ENCODE peak calls at places on chromosome 9, in five cellular contexts. S is cardiac muscle cell, G is fibroblast of villous mesenchyme, L is omental fat pad, H is left ventricle myocardium inferior. P is an unnamed sample.

GRCh38 chr9:76433406-76433805 is 25.6 kb upstream of the GCNT1 start:
- DNase-seq in S (no peak), G (no peak), L (no peak), H (no peak), P (no peak)

GRCh38 chr9:74949859-74950258 is 2.9 kb downstream of the C9orf40 start:
- DNase-seq in S (no peak), G (no peak), L (no peak), H (no peak), P (no peak)

GRCh38 chr9:123927625-123928308 is 2.2 kb downstream of the DENND1A start:
- DNase-seq in S (peak; percentile 68), G (peak; percentile 88), L (no peak), H (no peak), P (no peak)

GRCh38 chr9:110648698-110649097 is 19.9 kb upstream of the MUSK start:
- DNase-seq in S (no peak), G (no peak), L (no peak), H (no peak), P (no peak)

GRCh38 chr9:4970970-4971641 is 14.0 kb upstream of the JAK2 start:
- DNase-seq in S (no peak), G (no peak), L (no peak), H (no peak), P (no peak)

GRCh38 chr9:111599092-111599947 is at the start of gene PTGR1:
- DNase-seq in S (peak; percentile 96), G (peak; percentile 92), L (peak; percentile 62), H (peak; percentile 85), P (peak; percentile 58)

GRCh38 chr9:98107926-98108325 is 11.1 kb downstream of the TRIM14 start:
- DNase-seq in S (no peak), G (no peak), L (no peak), H (no peak), P (no peak)

GRCh38 chr9:2292733-2293132 is 277.6 kb downstream of the SMARCA2 start:
- DNase-seq in S (no peak), G (no peak), L (no peak), H (no peak), P (no peak)

GRCh38 chr9:97919217-97919813 is 3.0 kb downstream of the TRMO start:
- DNase-seq in S (no peak), G (no peak), L (no peak), H (no peak), P (no peak)

GRCh38 chr9:81416476-81417298 is 272.7 kb downstream of the TLE1 start:
- DNase-seq in S (no peak), G (peak; percentile 46), L (no peak), H (no peak), P (no peak)

GRCh38 chr9:72292874-72293607 is 72.0 kb downstream of the ZFAND5 start:
- DNase-seq in S (peak; percentile 98), G (peak; percentile 97), L (no peak), H (no peak), P (no peak)

GRCh38 chr9:113511856-113512761 is 48.6 kb downstream of the RGS3 start:
- DNase-seq in S (peak; percentile 58), G (peak; percentile 51), L (no peak), H (no peak), P (peak; percentile 98)

GRCh38 chr9:89185980-89186379 is 7.4 kb upstream of the SHC3 start:
- DNase-seq in S (peak; percentile 62), G (peak; percentile 36), L (no peak), H (no peak), P (no peak)

GRCh38 chr9:114117996-114118830 is 19.1 kb upstream of the KIF12 start:
- DNase-seq in S (no peak), G (no peak), L (no peak), H (no peak), P (no peak)

GRCh38 chr9:115204827-115205506 is 87.0 kb upstream of the TNC start:
- DNase-seq in S (peak; percentile 71), G (peak; percentile 97), L (no peak), H (no peak), P (no peak)

GRCh38 chr9:98610196-98610595 is 98.5 kb downstream of the GABBR2 start:
- DNase-seq in S (peak; percentile 36), G (no peak), L (no peak), H (no peak), P (no peak)

GRCh38 chr9:103837940-103838339 is 256.2 kb upstream of the SMC2 start:
- DNase-seq in S (no peak), G (no peak), L (no peak), H (no peak), P (no peak)

GRCh38 chr9:138077898-138078540 is 200.4 kb downstream of the CACNA1B start:
- DNase-seq in S (no peak), G (no peak), L (no peak), H (no peak), P (no peak)

GRCh38 chr9:123168526-123168925 is 99.9 kb downstream of the STRBP start:
- DNase-seq in S (no peak), G (no peak), L (no peak), H (no peak), P (no peak)

GRCh38 chr9:101098392-101098791 is 69.9 kb downstream of the PLPPR1 start:
- DNase-seq in S (no peak), G (no peak), L (no peak), H (no peak), P (no peak)

GRCh38 chr9:136412912-136413420 is 2.5 kb downstream of the PMPCA start:
- DNase-seq in S (peak; percentile 49), G (no peak), L (no peak), H (no peak), P (no peak)
- TF ChIP-seq CTCF in S (no peak), G (no peak), L (no peak), H (no peak), P (no peak)

GRCh38 chr9:14306672-14307646 is 7.0 kb downstream of the NFIB start:
- DNase-seq in S (no peak), G (no peak), L (no peak), H (no peak), P (no peak)
- TF ChIP-seq CTCF in S (no peak), G (no peak), L (no peak), H (peak; percentile 31), P (no peak)

DNA sequence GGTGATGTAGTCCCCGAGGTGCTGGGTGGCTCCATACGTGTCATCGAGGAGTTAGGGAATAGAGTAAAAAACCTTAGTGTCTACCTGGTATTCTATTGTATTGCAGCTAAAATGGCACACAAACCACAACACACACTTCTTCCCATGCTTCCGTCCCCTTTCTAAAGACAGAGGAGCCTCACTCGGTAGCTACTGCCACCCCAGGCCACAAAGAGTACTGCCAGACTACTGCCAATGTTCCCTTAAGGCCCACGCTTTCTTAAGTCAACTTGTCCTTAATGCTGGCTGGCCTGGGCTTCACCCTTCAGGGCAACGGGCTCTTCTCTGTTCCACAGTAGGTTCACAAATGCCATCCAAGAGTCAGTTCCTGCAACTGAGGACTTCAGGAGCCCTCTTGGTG is 673.0 kb downstream of the ELAVL2 start:
- DNase-seq in S (no peak), G (no peak), L (no peak), H (no peak), P (no peak)
- TF ChIP-seq CTCF in S (no peak), G (no peak), L (no peak), H (no peak), P (no peak)

GRCh38 chr9:121886759-121887485 is 206.2 kb downstream of the TTLL11 start:
- DNase-seq in S (no peak), G (no peak), L (no peak), H (no peak), P (no peak)

GRCh38 chr9:121890746-121891145 is 202.4 kb downstream of the TTLL11 start:
- DNase-seq in S (no peak), G (no peak), L (no peak), H (no peak), P (no peak)

GRCh38 chr9:121887553-121888437 is 205.3 kb downstream of the TTLL11 start:
- DNase-seq in S (no peak), G (no peak), L (no peak), H (no peak), P (no peak)

GRCh38 chr9:121889990-121890563 is 203.0 kb downstream of the TTLL11 start:
- DNase-seq in S (no peak), G (peak; percentile 53), L (no peak), H (no peak), P (no peak)

DNA sequence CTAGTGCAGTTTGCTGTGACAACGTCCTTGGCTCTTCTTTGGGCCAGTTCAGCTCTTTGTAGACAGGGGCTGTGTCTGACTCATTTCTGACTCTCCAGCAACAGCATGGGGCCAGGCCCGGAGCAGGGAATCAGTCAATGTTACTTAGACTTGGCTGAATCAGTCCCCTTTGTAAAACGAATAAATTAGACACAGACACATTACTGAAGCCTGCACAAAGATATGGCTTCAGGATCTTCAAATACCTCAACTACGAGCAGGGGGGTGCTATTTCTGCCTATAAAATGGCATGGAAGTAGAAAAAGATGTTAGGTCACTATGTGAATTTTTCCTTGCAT is 204.7 kb downstream of the TTLL11 start:
- DNase-seq in S (peak; percentile 60), G (peak; percentile 50), L (no peak), H (no peak), P (no peak)
- TF ChIP-seq CTCF in S (no peak), G (no peak), L (no peak), H (no peak), P (no peak)

GRCh38 chr9:83330207-83331196 is 207.7 kb downstream of the FRMD3 start:
- DNase-seq in S (no peak), G (no peak), L (no peak), H (no peak), P (no peak)
- TF ChIP-seq CTCF in S (peak; percentile 12), G (peak; percentile 19), L (no peak), H (no peak), P (no peak)